ENCODE peak calls at places on chromosome 9, in six cellular contexts. B is HepG2, P is SK-N-SH, F is GM12878, H is K562, G is H1. C is an unnamed sample.

GRCh38 chr9:86549434-86549833 is 195.2 kb upstream of the TUT7 start:
- DNase-seq in B (no peak), P (no peak), F (no peak), H (no peak), G (no peak), C (no peak)

GRCh38 chr9:32577316-32577715 is 4.4 kb upstream of the NDUFB6 start:
- DNase-seq in B (no peak), P (no peak), F (no peak), H (no peak), G (no peak), C (no peak)

GRCh38 chr9:21728781-21729180 is 73.7 kb upstream of the MTAP start:
- DNase-seq in B (no peak), P (no peak), F (no peak), H (no peak), G (no peak), C (no peak)

GRCh38 chr9:15738011-15738410 is 185.2 kb downstream of the CCDC171 start:
- DNase-seq in B (peak), P (no peak), F (no peak), H (no peak), G (no peak), C (no peak)

GRCh38 chr9:18492612-18493011 is 18.7 kb downstream of the ADAMTSL1 start:
- DNase-seq in B (no peak), P (no peak), F (no peak), H (no peak), G (no peak), C (no peak)

GRCh38 chr9:3980771-3981170 is 319.1 kb downstream of the GLIS3 start:
- DNase-seq in B (no peak), P (no peak), F (no peak), H (no peak), G (no peak), C (no peak)

GRCh38 chr9:15104826-15105420 is 194.7 kb upstream of the FREM1 start:
- DNase-seq in B (peak), P (peak), F (no peak), H (peak), G (peak), C (peak)

GRCh38 chr9:15306757-15307522 is at the start of gene TTC39B:
- DNase-seq in B (peak), P (peak), F (no peak), H (peak), G (peak), C (peak)

GRCh38 chr9:94164756-94165549 is 80.7 kb downstream of the PTPDC1 start:
- DNase-seq in B (no peak), P (no peak), F (no peak), H (no peak), G (peak), C (peak)

GRCh38 chr9:88378317-88378716 is 9.9 kb upstream of the SPIN1 start:
- DNase-seq in B (no peak), P (peak), F (no peak), H (no peak), G (no peak), C (no peak)

GRCh38 chr9:34519321-34520020 is 3.3 kb downstream of the ENHO start:
- DNase-seq in B (no peak), P (no peak), F (no peak), H (no peak), G (no peak), C (no peak)

GRCh38 chr9:135609366-135609955 is 29.9 kb downstream of the GLT6D1 start:
- DNase-seq in B (no peak), P (peak), F (no peak), H (no peak), G (no peak), C (no peak)

GRCh38 chr9:107707915-107708441 is 218.4 kb upstream of the KLF4 start:
- DNase-seq in B (no peak), P (no peak), F (no peak), H (peak), G (no peak), C (no peak)

GRCh38 chr9:14907360-14907685 is 2.9 kb downstream of the FREM1 start:
- DNase-seq in B (no peak), P (no peak), F (no peak), H (no peak), G (no peak), C (no peak)

GRCh38 chr9:35277649-35278359 is 116.0 kb downstream of the UNC13B start:
- DNase-seq in B (no peak), P (no peak), F (no peak), H (no peak), G (no peak), C (no peak)

DNA sequence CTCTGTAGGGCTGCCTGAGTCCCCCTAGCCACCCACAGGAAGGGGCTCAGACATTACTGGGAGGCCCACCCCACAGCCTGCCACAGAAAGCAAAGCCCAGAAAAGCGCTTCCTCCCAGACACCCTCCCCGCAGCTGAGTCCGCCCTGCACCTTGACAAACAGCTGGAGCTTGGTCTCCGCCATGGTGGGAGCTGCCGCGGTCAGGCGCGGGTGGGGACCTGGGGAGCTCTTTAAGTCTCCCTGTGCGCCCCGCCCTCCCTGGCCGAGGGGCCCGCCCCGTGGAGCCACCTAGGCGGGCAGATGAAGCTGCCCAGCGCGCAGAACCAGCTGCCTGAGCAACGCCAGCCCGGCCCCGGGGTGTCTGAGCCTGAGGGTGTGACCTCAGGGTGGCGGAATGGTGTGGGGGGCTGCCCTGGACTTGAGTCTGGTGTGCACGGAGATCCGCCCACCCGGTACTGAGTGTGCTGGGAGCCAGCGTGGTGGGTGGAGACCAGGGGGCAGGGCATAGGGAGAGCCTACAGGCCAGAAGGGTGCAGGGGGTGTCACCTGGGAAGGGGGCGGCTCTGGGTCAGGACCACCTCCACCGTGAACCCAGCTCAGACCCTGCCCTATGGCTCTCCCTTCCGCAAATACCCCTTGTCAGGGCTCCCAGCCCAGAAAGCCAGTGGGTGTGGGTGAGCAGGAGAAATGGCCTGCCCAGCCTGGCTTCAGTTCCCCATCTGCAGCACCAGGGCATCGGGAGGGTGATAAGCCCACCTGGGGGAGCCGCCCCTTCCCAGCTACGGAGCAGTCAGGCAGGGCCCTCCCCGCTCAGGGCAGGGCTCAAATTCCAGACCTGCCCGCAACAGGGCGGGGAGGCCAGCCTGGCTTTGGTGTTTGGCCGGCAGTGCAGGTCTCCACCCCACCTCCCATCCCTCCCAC is at the start of gene CLIC3:
- DNase-seq in B (peak), P (peak), F (no peak), H (peak), G (peak), C (peak)
- TF ChIP-seq GABPA in B (no peak), P (no peak), F (no peak), H (no peak), G (peak), C (no peak)

GRCh38 chr9:121859646-121860045 is 208.2 kb downstream of the DAB2IP start:
- DNase-seq in B (no peak), P (no peak), F (no peak), H (no peak), G (peak), C (no peak)
- TF ChIP-seq GABPA in B (no peak), P (no peak), F (no peak), H (no peak), G (no peak), C (no peak)

DNA sequence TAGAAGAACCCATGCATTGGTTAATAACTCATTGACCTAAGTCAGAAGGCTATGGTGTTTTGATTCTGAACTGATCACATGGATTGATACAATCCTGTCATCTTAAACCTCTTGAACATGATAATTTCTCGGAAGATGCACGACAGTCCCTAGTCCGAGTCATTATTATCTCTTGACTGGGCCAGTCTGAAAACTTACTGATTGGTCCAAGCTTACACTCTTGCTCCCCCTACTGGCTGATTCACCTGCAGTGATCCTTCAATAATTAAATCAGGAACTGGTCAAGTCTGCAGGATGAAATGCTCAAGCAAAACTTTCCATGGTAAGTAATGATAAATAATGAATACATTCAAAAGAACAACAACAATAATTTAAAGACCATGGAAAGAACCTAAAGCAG is 79.5 kb downstream of the BRINP1 start:
- DNase-seq in B (peak), P (peak), F (no peak), H (peak), G (no peak), C (peak)
- TF ChIP-seq GABPA in B (no peak), P (no peak), F (no peak), H (no peak), G (no peak), C (no peak)

GRCh38 chr9:112334319-112334828 is 955 bp upstream of the PTBP3 start:
- DNase-seq in B (peak), P (no peak), F (no peak), H (no peak), G (no peak), C (no peak)
- TF ChIP-seq GABPA in B (no peak), P (no peak), F (no peak), H (no peak), G (no peak), C (no peak)

DNA sequence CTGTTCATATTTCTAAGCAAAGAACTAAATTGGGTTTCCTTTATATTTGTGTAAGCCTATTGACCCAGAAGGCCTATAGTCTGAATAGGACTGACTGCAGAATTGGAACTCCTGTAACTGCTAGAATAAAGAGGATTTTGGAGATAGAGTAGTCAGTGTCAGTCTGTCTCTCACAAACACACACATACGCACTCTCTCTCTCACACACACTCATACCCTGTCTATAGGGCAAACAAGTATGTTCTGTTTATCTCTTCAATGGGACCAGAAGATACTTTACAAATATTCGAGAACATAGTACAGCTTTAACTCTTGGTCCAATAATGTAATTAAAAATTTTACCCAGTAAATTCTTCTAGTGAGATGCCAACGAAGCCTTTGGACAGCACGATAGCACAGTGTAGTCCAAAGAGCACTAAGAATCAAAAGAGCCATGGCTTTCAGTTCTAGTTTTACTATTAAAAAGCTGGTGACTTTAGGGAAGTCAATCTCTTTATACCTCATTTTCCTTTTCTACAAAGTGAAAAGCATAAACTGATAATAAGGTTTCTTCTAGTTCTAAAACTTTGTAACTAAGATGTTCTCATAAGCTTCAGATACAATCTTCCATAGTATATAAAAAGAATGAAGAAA is 19.3 kb downstream of the ABHD17B start:
- DNase-seq in B (no peak), P (no peak), F (no peak), H (no peak), G (no peak), C (no peak)
- TF ChIP-seq GABPA in B (no peak), P (no peak), F (no peak), H (no peak), G (no peak), C (no peak)

GRCh38 chr9:68777070-68777763 is 72.2 kb downstream of the PIP5K1B start:
- DNase-seq in B (no peak), P (no peak), F (no peak), H (no peak), G (no peak), C (no peak)
- TF ChIP-seq GABPA in B (no peak), P (no peak), F (no peak), H (no peak), G (no peak), C (no peak)

DNA sequence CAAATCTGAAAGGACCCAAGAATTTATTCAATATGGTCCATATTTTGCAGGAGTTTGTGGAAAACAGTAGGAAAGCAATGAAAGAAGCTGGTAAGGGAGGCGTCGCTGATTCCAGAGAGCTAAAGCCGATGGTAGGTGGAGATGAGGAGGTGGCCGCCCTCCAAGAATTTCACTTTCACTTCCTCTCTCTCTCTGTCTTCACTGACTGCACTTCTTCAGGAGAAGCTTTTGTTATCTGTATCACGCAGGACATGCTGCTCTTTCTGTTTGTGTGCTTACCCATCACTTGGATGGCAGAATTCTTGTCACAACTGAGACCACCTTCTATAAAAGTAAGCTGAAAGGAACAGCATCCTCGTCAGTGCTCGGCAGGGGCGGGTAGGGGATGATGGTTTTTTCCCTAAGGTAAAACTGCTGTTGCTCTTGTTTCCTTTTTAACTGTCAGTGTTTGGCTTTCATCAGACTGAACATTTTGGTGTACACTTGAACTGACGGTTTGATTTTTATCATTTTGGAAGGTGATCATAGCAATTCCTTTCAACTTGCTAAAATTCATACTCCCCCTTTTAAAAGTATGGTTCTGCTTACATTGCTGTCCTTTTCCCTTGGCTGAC is 62.4 kb upstream of the FSD1L start:
- DNase-seq in B (no peak), P (no peak), F (peak), H (no peak), G (no peak), C (no peak)
- TF ChIP-seq GABPA in B (no peak), P (no peak), F (no peak), H (no peak), G (no peak), C (no peak)

GRCh38 chr9:133044125-133044524 is 13.3 kb downstream of the GTF3C5 start:
- DNase-seq in B (no peak), P (no peak), F (no peak), H (no peak), G (no peak), C (no peak)
- TF ChIP-seq GABPA in B (no peak), P (no peak), F (no peak), H (no peak), G (no peak), C (no peak)

DNA sequence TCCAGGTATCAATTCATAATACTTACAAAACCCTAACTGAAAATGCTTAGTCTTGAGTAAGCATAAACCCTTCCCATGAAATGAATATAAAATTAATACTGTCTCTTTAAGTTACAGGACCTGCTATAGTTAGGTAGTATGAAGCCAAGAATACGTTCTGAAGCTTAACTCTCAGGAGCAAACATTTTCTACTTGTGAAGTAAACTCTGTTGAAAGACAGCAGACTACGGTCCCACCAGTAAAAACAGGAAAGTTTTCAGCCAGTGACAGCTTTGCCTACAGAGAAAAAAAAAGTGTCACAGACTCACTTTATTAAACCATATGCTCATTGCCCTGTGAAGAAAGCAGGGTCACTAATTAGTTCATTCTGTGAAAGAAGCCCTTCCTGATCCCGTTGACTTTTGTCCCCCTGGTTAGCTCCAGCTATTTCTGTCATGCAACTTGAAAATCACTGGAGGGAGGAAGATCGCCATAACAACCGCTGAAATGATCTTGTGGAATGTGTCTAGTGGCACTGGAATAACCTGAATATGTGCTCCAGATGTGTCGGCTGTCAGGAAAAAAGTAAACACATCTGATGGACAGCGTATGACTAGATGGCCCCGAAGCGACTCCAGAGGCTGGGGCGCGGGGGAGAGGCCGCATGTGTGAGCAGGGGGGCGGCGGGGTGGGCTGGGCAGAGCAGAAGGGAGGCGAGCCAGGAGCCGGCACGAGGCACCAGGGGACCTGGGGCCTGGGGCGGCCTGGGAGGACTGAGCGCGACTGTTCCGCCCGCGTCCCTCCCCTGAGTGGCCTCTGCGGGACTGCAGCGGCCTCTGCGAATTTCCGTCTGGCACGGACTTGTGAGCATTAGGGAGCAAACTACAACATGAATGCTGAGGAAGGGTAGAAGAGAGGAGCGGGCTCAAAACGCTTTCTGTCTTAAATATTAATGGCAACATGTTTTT is 41.9 kb downstream of the BNC2 start:
- DNase-seq in B (no peak), P (peak), F (no peak), H (no peak), G (peak), C (no peak)
- TF ChIP-seq GABPA in B (no peak), P (no peak), F (no peak), H (no peak), G (no peak), C (no peak)

GRCh38 chr9:8817335-8817734 is 1017.8 kb upstream of the DMAC1 start:
- DNase-seq in B (no peak), P (no peak), F (no peak), H (no peak), G (no peak), C (no peak)

GRCh38 chr9:8815219-8815618 is 1015.6 kb upstream of the DMAC1 start:
- DNase-seq in B (no peak), P (no peak), F (no peak), H (no peak), G (no peak), C (no peak)

GRCh38 chr9:8821910-8822666 is 1022.5 kb upstream of the DMAC1 start:
- DNase-seq in B (no peak), P (no peak), F (no peak), H (no peak), G (no peak), C (no peak)

DNA sequence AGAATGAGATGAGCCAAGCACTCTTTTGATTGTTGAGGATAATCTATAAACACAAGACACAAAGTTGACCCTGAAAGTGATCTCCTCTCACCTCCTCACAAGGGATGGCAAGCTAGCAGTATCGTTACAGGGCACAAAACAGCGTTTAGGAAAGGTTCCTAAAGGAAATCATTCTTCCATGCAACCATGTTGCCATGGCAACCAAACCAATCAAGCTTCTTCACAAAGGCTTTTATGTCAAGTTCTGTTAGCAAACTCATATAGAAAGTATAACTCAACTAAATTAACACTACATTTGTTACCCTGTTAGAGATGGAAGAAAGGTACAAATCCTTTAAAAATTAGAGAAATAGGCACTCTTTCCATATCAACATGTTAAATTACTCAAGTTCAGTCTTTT is 1016.8 kb upstream of the DMAC1 start:
- DNase-seq in B (no peak), P (peak), F (no peak), H (no peak), G (no peak), C (no peak)
- TF ChIP-seq GABPA in B (no peak), P (no peak), F (no peak), H (no peak), G (no peak), C (no peak)